ENCODE peak calls at places on chromosome 15, in five cellular contexts. One of them, this sample, is unnamed.

GRCh38 chr15:85750319-85750806 is 44.4 kb downstream of the KLHL25 start:
- DNase-seq in ovary: peak
- DNase-seq in heart right ventricle: peak
- DNase-seq in adrenal gland: peak
- DNase-seq in neural crest cell: no peak
- DNase-seq in this sample: no peak

GRCh38 chr15:100210338-100210737 is 131.4 kb downstream of the ADAMTS17 start:
- DNase-seq in ovary: no peak
- DNase-seq in heart right ventricle: no peak
- DNase-seq in adrenal gland: no peak
- DNase-seq in neural crest cell: no peak
- DNase-seq in this sample: no peak

GRCh38 chr15:38539008-38539343 is 25.6 kb downstream of the RASGRP1 start:
- DNase-seq in ovary: no peak
- DNase-seq in adrenal gland: no peak
- DNase-seq in neural crest cell: no peak
- DNase-seq in heart right ventricle: no peak
- DNase-seq in this sample: no peak

GRCh38 chr15:69082041-69082502 is 67.6 kb downstream of the NOX5 start:
- DNase-seq in ovary: no peak
- DNase-seq in heart right ventricle: no peak
- DNase-seq in adrenal gland: peak
- DNase-seq in neural crest cell: no peak
- DNase-seq in this sample: no peak

GRCh38 chr15:31606261-31606669 is 279.6 kb downstream of the KLF13 start:
- DNase-seq in ovary: no peak
- DNase-seq in adrenal gland: no peak
- DNase-seq in heart right ventricle: no peak
- DNase-seq in neural crest cell: no peak
- DNase-seq in this sample: no peak

GRCh38 chr15:42071717-42072116 is 22.6 kb downstream of the PLA2G4D start:
- DNase-seq in heart right ventricle: no peak
- DNase-seq in ovary: no peak
- DNase-seq in adrenal gland: peak
- DNase-seq in neural crest cell: no peak
- DNase-seq in this sample: no peak

GRCh38 chr15:55768670-55769185 is 25.8 kb upstream of the PRTG start:
- DNase-seq in neural crest cell: peak
- DNase-seq in ovary: no peak
- DNase-seq in heart right ventricle: no peak
- DNase-seq in adrenal gland: no peak
- DNase-seq in this sample: no peak

GRCh38 chr15:96073908-96074307 is 256.6 kb upstream of the NR2F2 start:
- DNase-seq in neural crest cell: no peak
- DNase-seq in adrenal gland: no peak
- DNase-seq in heart right ventricle: no peak
- DNase-seq in ovary: no peak
- DNase-seq in this sample: no peak

GRCh38 chr15:61661791-61662190 is 398.5 kb downstream of the VPS13C start:
- DNase-seq in adrenal gland: no peak
- DNase-seq in ovary: no peak
- DNase-seq in neural crest cell: no peak
- DNase-seq in heart right ventricle: no peak
- DNase-seq in this sample: no peak

GRCh38 chr15:31308185-31308639 is 18.4 kb upstream of the KLF13 start:
- DNase-seq in heart right ventricle: no peak
- DNase-seq in adrenal gland: no peak
- DNase-seq in neural crest cell: no peak
- DNase-seq in ovary: no peak
- DNase-seq in this sample: no peak

GRCh38 chr15:95105229-95105628 is 873.9 kb downstream of the MCTP2 start:
- DNase-seq in neural crest cell: no peak
- DNase-seq in adrenal gland: no peak
- DNase-seq in ovary: no peak
- DNase-seq in heart right ventricle: no peak
- DNase-seq in this sample: no peak

GRCh38 chr15:84946772-84947489 is 34.7 kb upstream of the PDE8A start:
- DNase-seq in heart right ventricle: peak
- DNase-seq in neural crest cell: no peak
- DNase-seq in ovary: no peak
- DNase-seq in adrenal gland: peak
- DNase-seq in this sample: no peak

GRCh38 chr15:62878070-62878469 is 164.5 kb upstream of the TPM1 start:
- DNase-seq in ovary: no peak
- DNase-seq in neural crest cell: no peak
- DNase-seq in heart right ventricle: no peak
- DNase-seq in adrenal gland: no peak
- DNase-seq in this sample: no peak

GRCh38 chr15:101772921-101773320 is 30.4 kb upstream of the OR4F6 start:
- DNase-seq in neural crest cell: no peak
- DNase-seq in adrenal gland: no peak
- DNase-seq in ovary: no peak
- DNase-seq in heart right ventricle: no peak
- DNase-seq in this sample: no peak

GRCh38 chr15:83378921-83379561 is 68.1 kb upstream of the SH3GL3 start:
- DNase-seq in heart right ventricle: no peak
- DNase-seq in neural crest cell: no peak
- DNase-seq in adrenal gland: no peak
- DNase-seq in ovary: no peak
- DNase-seq in this sample: no peak
- TF ChIP-seq CTCF in heart right ventricle: no peak
- TF ChIP-seq CTCF in neural crest cell: no peak
- TF ChIP-seq CTCF in adrenal gland: no peak
- TF ChIP-seq CTCF in ovary: no peak
- TF ChIP-seq CTCF in this sample: no peak

DNA sequence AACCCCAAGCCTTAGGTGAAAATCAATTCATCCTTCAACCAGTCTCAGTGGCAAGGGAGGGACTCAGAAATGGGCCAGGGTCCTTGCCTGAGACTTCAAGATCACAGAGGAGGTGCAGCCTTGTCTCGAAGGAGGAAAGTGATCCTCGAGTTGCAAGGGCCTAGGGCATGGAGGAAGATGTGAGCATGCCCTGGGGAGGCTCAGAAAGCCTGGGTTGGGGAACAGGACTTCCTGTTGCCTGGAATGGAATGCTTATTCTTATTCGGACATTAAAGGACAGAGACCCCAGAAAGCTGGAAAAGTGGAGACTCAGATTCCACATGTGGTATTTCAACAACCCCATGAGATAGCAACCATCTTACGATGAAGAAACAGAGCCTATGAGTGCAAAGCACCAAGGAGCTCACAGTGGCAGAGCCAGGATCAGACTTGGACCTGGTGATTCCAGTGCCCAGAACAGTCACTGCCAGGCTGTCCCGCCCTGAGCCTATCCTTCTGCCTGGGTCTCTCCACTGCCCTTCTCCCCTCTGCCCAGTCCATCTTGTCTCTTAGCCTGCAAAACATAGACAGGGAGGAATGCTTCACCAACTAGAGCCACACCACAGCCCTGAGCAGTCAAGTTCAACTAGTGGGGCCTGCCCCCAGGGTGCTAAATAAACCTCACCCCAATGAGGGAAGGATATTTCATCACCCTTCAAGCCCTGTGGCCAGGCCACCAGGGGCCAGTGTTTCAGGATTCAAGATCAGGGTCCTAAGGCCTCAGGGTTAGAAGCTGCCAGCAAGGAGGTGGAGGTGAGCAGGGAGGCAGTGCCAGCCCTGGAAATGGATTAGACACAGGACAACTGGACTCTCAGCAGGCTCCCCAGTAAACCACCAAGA is 21.9 kb downstream of the DAPK2 start:
- DNase-seq in neural crest cell: no peak
- DNase-seq in adrenal gland: no peak
- DNase-seq in heart right ventricle: no peak
- DNase-seq in ovary: no peak
- DNase-seq in this sample: no peak
- TF ChIP-seq CTCF in neural crest cell: no peak
- TF ChIP-seq CTCF in adrenal gland: no peak
- TF ChIP-seq CTCF in heart right ventricle: no peak
- TF ChIP-seq CTCF in ovary: no peak
- TF ChIP-seq CTCF in this sample: no peak

DNA sequence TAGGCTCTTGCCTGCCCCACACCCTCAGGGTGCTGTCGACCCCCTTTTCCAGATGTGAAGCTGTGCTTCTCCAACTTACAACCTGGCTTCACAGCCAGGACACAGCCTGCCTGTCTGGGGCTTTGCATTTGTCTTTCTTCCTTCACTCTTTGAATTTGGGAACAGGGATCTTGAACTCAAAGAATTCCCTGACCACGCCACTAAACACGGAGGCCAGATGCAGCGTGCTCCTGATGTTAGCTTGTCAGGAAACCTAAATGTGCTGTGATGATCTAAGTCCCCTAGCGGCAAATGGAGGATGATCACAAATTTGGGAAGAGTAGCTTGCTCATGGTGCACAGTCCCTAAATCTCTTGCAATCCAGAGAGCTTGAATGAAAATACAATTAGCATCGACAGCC is 244.8 kb upstream of the RGMA start:
- DNase-seq in heart right ventricle: no peak
- DNase-seq in ovary: no peak
- DNase-seq in neural crest cell: no peak
- DNase-seq in adrenal gland: no peak
- DNase-seq in this sample: no peak
- TF ChIP-seq CTCF in heart right ventricle: peak
- TF ChIP-seq CTCF in ovary: no peak
- TF ChIP-seq CTCF in neural crest cell: peak
- TF ChIP-seq CTCF in adrenal gland: no peak
- TF ChIP-seq CTCF in this sample: peak

GRCh38 chr15:29403778-29404177 is 134.2 kb upstream of the NSMCE3 start:
- DNase-seq in heart right ventricle: no peak
- DNase-seq in neural crest cell: no peak
- DNase-seq in ovary: no peak
- DNase-seq in adrenal gland: no peak
- DNase-seq in this sample: no peak
- TF ChIP-seq CTCF in heart right ventricle: no peak
- TF ChIP-seq CTCF in neural crest cell: no peak
- TF ChIP-seq CTCF in ovary: no peak
- TF ChIP-seq CTCF in adrenal gland: no peak
- TF ChIP-seq CTCF in this sample: peak

GRCh38 chr15:22988811-22989210 is 8.6 kb upstream of the CYFIP1 start:
- DNase-seq in neural crest cell: no peak
- DNase-seq in heart right ventricle: no peak
- DNase-seq in adrenal gland: peak
- DNase-seq in ovary: no peak
- DNase-seq in this sample: no peak

GRCh38 chr15:22992026-22992331 is 11.8 kb upstream of the CYFIP1 start:
- DNase-seq in ovary: no peak
- DNase-seq in adrenal gland: no peak
- DNase-seq in heart right ventricle: no peak
- DNase-seq in neural crest cell: no peak
- DNase-seq in this sample: no peak

GRCh38 chr15:22995786-22996185 is 15.6 kb upstream of the CYFIP1 start:
- DNase-seq in adrenal gland: peak
- DNase-seq in neural crest cell: no peak
- DNase-seq in heart right ventricle: no peak
- DNase-seq in ovary: no peak
- DNase-seq in this sample: no peak

GRCh38 chr15:22989576-22990477 is 9.7 kb upstream of the CYFIP1 start:
- DNase-seq in adrenal gland: peak
- DNase-seq in ovary: no peak
- DNase-seq in neural crest cell: no peak
- DNase-seq in heart right ventricle: no peak
- DNase-seq in this sample: no peak
- TF ChIP-seq CTCF in adrenal gland: no peak
- TF ChIP-seq CTCF in ovary: no peak
- TF ChIP-seq CTCF in neural crest cell: no peak
- TF ChIP-seq CTCF in heart right ventricle: no peak
- TF ChIP-seq CTCF in this sample: peak